ENCODE peak calls at places on chromosomes 5 and 9, in eight cellular contexts. N is stimulated activated CD4-positive, alpha-beta T cell treated with anti-CD3 and anti-CD28 coated beads, Interleukin-4, amount 100 ng/mL, for 4 hours; Q is foreskin fibroblast; L is NCI-H460; O is substantia nigra; C is activated CD4-positive, alpha-beta T cell treated with anti-CD3 and anti-CD28 coated beads for 4 hours; G is MCF 10A; J is AG20443. D is an unnamed sample.

GRCh38 chr5:672329-673139 is 20.6 kb downstream of the TPPP start:
- DNase-seq in J (peak; percentile 66), L (peak; percentile 85), C (peak; percentile 66), Q (peak; percentile 25), G (peak; percentile 80), O (peak; percentile 47), N (no peak), D (peak; percentile 69)

GRCh38 chr9:114053246-114054005 is 24.7 kb downstream of the AMBP start:
- DNase-seq in G (no peak), C (no peak), Q (no peak), J (no peak), N (no peak), L (no peak), O (no peak), D (peak; percentile 18)

GRCh38 chr5:80957031-80957761 is 3.0 kb upstream of the RASGRF2 start:
- DNase-seq in G (peak; percentile 53), C (no peak), O (no peak), N (no peak), Q (no peak), J (no peak), L (no peak), D (no peak)

GRCh38 chr9:3361115-3361514 is 164.7 kb downstream of the RFX3 start:
- DNase-seq in O (no peak), N (no peak), J (no peak), G (no peak), C (no peak), L (no peak), Q (no peak), D (no peak)

GRCh38 chr5:147223951-147224791 is 10.7 kb upstream of the STK32A start:
- DNase-seq in Q (no peak), J (peak; percentile 72), L (peak; percentile 45), N (no peak), C (no peak), O (no peak), G (peak; percentile 78), D (peak; percentile 38)

GRCh38 chr5:180784497-180785097 is 18.0 kb downstream of the MGAT1 start:
- DNase-seq in O (no peak), C (peak; percentile 75), J (peak; percentile 88), L (peak; percentile 78), Q (peak; percentile 82), G (peak; percentile 88), N (peak; percentile 66), D (peak; percentile 86)

GRCh38 chr5:36300181-36300926 is 1.3 kb downstream of the RANBP3L start:
- DNase-seq in C (no peak), N (no peak), O (no peak), Q (no peak), J (no peak), L (no peak), G (no peak), D (no peak)

GRCh38 chr9:127664678-127665507 is 41.9 kb upstream of the CFAP157 start:
- DNase-seq in J (peak; percentile 66), G (no peak), O (no peak), L (no peak), N (no peak), C (no peak), Q (peak; percentile 42), D (no peak)

GRCh38 chr5:6542421-6543345 is 90.2 kb downstream of the NSUN2 start:
- DNase-seq in N (no peak), J (no peak), L (no peak), Q (no peak), C (no peak), O (no peak), G (no peak), D (peak; percentile 9)

GRCh38 chr9:29004988-29005387 is 1431.7 kb upstream of the C9orf72 start:
- DNase-seq in O (no peak), N (no peak), G (no peak), L (no peak), C (no peak), Q (no peak), J (no peak), D (no peak)

GRCh38 chr5:10248378-10249260 is 1.1 kb downstream of the ATPSCKMT start:
- DNase-seq in O (no peak), N (no peak), L (no peak), J (no peak), C (no peak), Q (no peak), G (no peak), D (no peak)

GRCh38 chr5:14086261-14086660 is 56.9 kb upstream of the TRIO start:
- DNase-seq in G (peak; percentile 35), Q (no peak), C (no peak), J (no peak), O (no peak), L (no peak), N (no peak), D (no peak)

GRCh38 chr9:17031546-17031945 is 103.3 kb upstream of the CNTLN start:
- DNase-seq in Q (no peak), O (no peak), G (no peak), C (no peak), N (no peak), L (no peak), J (no peak), D (no peak)

GRCh38 chr9:893843-894420 is 52.4 kb downstream of the DMRT1 start:
- DNase-seq in N (peak; percentile 16), L (peak; percentile 40), J (peak; percentile 74), G (peak; percentile 77), O (no peak), Q (peak; percentile 16), C (peak; percentile 44), D (peak; percentile 66)

GRCh38 chr5:163350083-163350482 is 87.3 kb upstream of the CCNG1 start:
- DNase-seq in C (no peak), G (peak; percentile 35), O (no peak), J (no peak), L (peak; percentile 20), Q (no peak), N (no peak), D (no peak)

GRCh38 chr5:175814676-175815075 is 56.7 kb upstream of the CPLX2 start:
- DNase-seq in O (no peak), G (peak; percentile 95), Q (peak; percentile 75), J (peak; percentile 86), N (no peak), C (no peak), L (peak; percentile 62), D (no peak)

GRCh38 chr9:113501129-113501686 is 37.7 kb downstream of the RGS3 start:
- DNase-seq in N (no peak), C (no peak), G (no peak), O (no peak), L (no peak), Q (no peak), J (no peak), D (no peak)

GRCh38 chr5:151156732-151157402 is 712 bp downstream of the ANXA6 start:
- DNase-seq in Q (no peak), L (no peak), G (no peak), J (peak; percentile 43), C (peak; percentile 23), O (no peak), N (no peak), D (no peak)

GRCh38 chr9:32136700-32137339 is 247.6 kb upstream of the ACO1 start:
- DNase-seq in C (no peak), J (no peak), G (peak; percentile 46), O (no peak), L (no peak), Q (no peak), N (no peak), D (no peak)

GRCh38 chr5:71533614-71534013 is 53.5 kb upstream of the MCCC2 start:
- DNase-seq in C (no peak), N (no peak), Q (peak; percentile 12), O (no peak), G (peak; percentile 37), J (peak; percentile 17), L (peak; percentile 44), D (no peak)

GRCh38 chr9:36276840-36277239 is 18.6 kb upstream of the GNE start:
- DNase-seq in N (no peak), L (no peak), Q (peak; percentile 71), G (no peak), C (no peak), J (peak; percentile 83), O (no peak), D (peak; percentile 75)

GRCh38 chr5:158234323-158235158 is 375.6 kb upstream of the CLINT1 start:
- DNase-seq in J (peak; percentile 26), Q (peak; percentile 23), L (no peak), N (no peak), O (no peak), C (no peak), G (peak; percentile 49), D (no peak)